ENCODE peak calls at places on chromosomes 2 and 18, in ten cellular contexts. H is H7, Q is nucleus accumbens, M is iPS-NIHi11, F is EL, J is iris pigment epithelial cell, P is NCI-H1048, O is A549, N is ureter, E is SHP77. Z is an unnamed sample.

GRCh38 chr2:237418300-237418699 is 4.3 kb upstream of the COL6A3 start:
- DNase-seq in H (no peak), Q (no peak), M (no peak), F (no peak), J (no peak), P (no peak), O (no peak), N (no peak), E (no peak), Z (no peak)

GRCh38 chr18:32252461-32252860 is 62.6 kb downstream of the MEP1B start:
- DNase-seq in H (no peak), Q (no peak), M (no peak), F (no peak), J (no peak), P (no peak), O (no peak), N (no peak), E (no peak), Z (no peak)

GRCh38 chr2:224449212-224450147 is 47.6 kb upstream of the FAM124B start:
- DNase-seq in H (peak; percentile 37), Q (no peak), M (peak; percentile 35), F (peak; percentile 35), J (peak; percentile 20), P (no peak), O (peak; percentile 38), N (no peak), E (peak; percentile 9), Z (no peak)

GRCh38 chr18:80200932-80201672 is 46.2 kb downstream of the PARD6G start:
- DNase-seq in H (peak; percentile 28), Q (no peak), M (no peak), F (no peak), J (no peak), P (no peak), O (no peak), N (no peak), E (peak; percentile 57), Z (no peak)

GRCh38 chr2:217954469-217954868 is 48.3 kb downstream of the TNS1 start:
- DNase-seq in H (no peak), Q (no peak), M (no peak), F (no peak), J (no peak), P (no peak), O (no peak), N (no peak), E (no peak), Z (no peak)

GRCh38 chr18:22214731-22215528 is 45.5 kb downstream of the GATA6 start:
- DNase-seq in H (no peak), Q (no peak), M (no peak), F (peak; percentile 38), J (peak; percentile 76), P (no peak), O (no peak), N (no peak), E (no peak), Z (no peak)

GRCh38 chr18:78638889-78639596 is 340.6 kb upstream of the SALL3 start:
- DNase-seq in H (no peak), Q (no peak), M (no peak), F (no peak), J (no peak), P (no peak), O (no peak), N (peak; percentile 69), E (no peak), Z (no peak)

GRCh38 chr2:65634304-65634703 is 201.9 kb upstream of the SPRED2 start:
- DNase-seq in H (no peak), Q (no peak), M (no peak), F (no peak), J (no peak), P (no peak), O (no peak), N (no peak), E (no peak), Z (no peak)

GRCh38 chr2:203811491-203812221 is 55.9 kb upstream of the CTLA4 start:
- DNase-seq in H (no peak), Q (no peak), M (no peak), F (peak; percentile 96), J (peak; percentile 95), P (no peak), O (peak; percentile 45), N (peak; percentile 88), E (no peak), Z (no peak)

GRCh38 chr18:58096658-58097057 is 52.6 kb downstream of the NEDD4L start:
- DNase-seq in H (no peak), Q (no peak), M (no peak), F (no peak), J (no peak), P (no peak), O (no peak), N (no peak), E (no peak), Z (no peak)

GRCh38 chr2:101533611-101534601 is 59.0 kb upstream of the RFX8 start:
- DNase-seq in H (peak; percentile 46), Q (peak; percentile 67), M (peak; percentile 37), F (no peak), J (no peak), P (no peak), O (no peak), N (no peak), E (no peak), Z (no peak)

GRCh38 chr2:80001704-80002103 is 302.8 kb downstream of the LRRTM1 start:
- DNase-seq in H (no peak), Q (no peak), M (no peak), F (peak; percentile 84), J (peak; percentile 45), P (no peak), O (no peak), N (no peak), E (no peak), Z (no peak)

GRCh38 chr2:197558393-197558792 is 42.5 kb downstream of the MOB4 start:
- DNase-seq in H (no peak), Q (no peak), M (no peak), F (no peak), J (no peak), P (no peak), O (no peak), N (no peak), E (no peak), Z (no peak)

GRCh38 chr2:200587007-200587616 is 1.3 kb downstream of the AOX1 start:
- DNase-seq in H (no peak), Q (no peak), M (no peak), F (no peak), J (no peak), P (no peak), O (no peak), N (no peak), E (no peak), Z (no peak)

GRCh38 chr2:222878284-222878876 is 17.5 kb downstream of the ACSL3 start:
- DNase-seq in H (no peak), Q (no peak), M (no peak), F (no peak), J (no peak), P (no peak), O (no peak), N (no peak), E (no peak), Z (no peak)

GRCh38 chr2:120637847-120638246 is 97.8 kb upstream of the GLI2 start:
- DNase-seq in H (no peak), Q (no peak), M (no peak), F (no peak), J (no peak), P (no peak), O (no peak), N (no peak), E (no peak), Z (no peak)

GRCh38 chr2:184756885-184757284 is 158.6 kb downstream of the ZNF804A start:
- DNase-seq in H (no peak), Q (no peak), M (no peak), F (no peak), J (peak; percentile 78), P (no peak), O (no peak), N (no peak), E (no peak), Z (no peak)

GRCh38 chr2:201915446-201915845 is 109.1 kb downstream of the CDK15 start:
- DNase-seq in H (no peak), Q (no peak), M (no peak), F (no peak), J (no peak), P (no peak), O (no peak), N (no peak), E (no peak), Z (no peak)

GRCh38 chr2:55223958-55224760 is 7.9 kb downstream of the CLHC1 start:
- DNase-seq in H (peak; percentile 30), Q (no peak), M (no peak), F (no peak), J (no peak), P (no peak), O (no peak), N (no peak), E (no peak), Z (no peak)

GRCh38 chr18:30908381-30908780 is 134.2 kb downstream of the DSC3 start:
- DNase-seq in H (no peak), Q (no peak), M (no peak), F (no peak), J (peak; percentile 6), P (no peak), O (no peak), N (no peak), E (no peak), Z (no peak)

GRCh38 chr18:48048251-48048650 is 117.8 kb upstream of the SMAD2 start:
- DNase-seq in H (no peak), Q (no peak), M (no peak), F (no peak), J (no peak), P (no peak), O (no peak), N (no peak), E (no peak), Z (no peak)

GRCh38 chr2:224646242-224646846 is 61.2 kb upstream of the CUL3 start:
- DNase-seq in H (peak; percentile 39), Q (no peak), M (peak; percentile 37), F (peak; percentile 20), J (peak; percentile 3), P (no peak), O (peak; percentile 8), N (no peak), E (peak; percentile 22), Z (no peak)

GRCh38 chr2:148812306-148812705 is 62.7 kb upstream of the KIF5C start:
- DNase-seq in H (no peak), Q (no peak), M (no peak), F (peak; percentile 60), J (peak; percentile 78), P (no peak), O (no peak), N (peak; percentile 57), E (no peak), Z (no peak)

GRCh38 chr18:45663646-45664045 is 48.4 kb downstream of the SLC14A2 start:
- DNase-seq in H (no peak), Q (no peak), M (no peak), F (no peak), J (no peak), P (no peak), O (no peak), N (no peak), E (no peak), Z (no peak)

GRCh38 chr2:62197017-62197586 is 1.2 kb downstream of the B3GNT2 start:
- DNase-seq in H (peak; percentile 59), Q (no peak), M (no peak), F (no peak), J (no peak), P (no peak), O (peak; percentile 38), N (no peak), E (no peak), Z (no peak)

GRCh38 chr2:108917078-108917440 is 72.0 kb downstream of the EDAR start:
- DNase-seq in H (no peak), Q (no peak), M (no peak), F (no peak), J (peak; percentile 5), P (no peak), O (no peak), N (peak; percentile 43), E (no peak), Z (no peak)

GRCh38 chr2:30208453-30208852 is 22.9 kb upstream of the LBH start:
- DNase-seq in H (peak; percentile 75), Q (peak; percentile 10), M (peak; percentile 72), F (peak; percentile 56), J (peak; percentile 74), P (peak; percentile 4), O (peak; percentile 44), N (peak; percentile 65), E (peak; percentile 54), Z (no peak)

GRCh38 chr2:61538920-61539559 is 884 bp upstream of the XPO1 start:
- DNase-seq in H (no peak), Q (peak; percentile 46), M (no peak), F (no peak), J (peak; percentile 42), P (no peak), O (no peak), N (peak; percentile 48), E (peak; percentile 54), Z (no peak)

Z was measured in GM18507.